ENCODE peak calls at places on chromosomes 13 and 19, in ten cellular contexts. Z is heart left ventricle, D is right lobe of liver, T is breast epithelium, X is body of pancreas, H is adrenal gland, C is prostate gland, S is uterus, B is stomach, U is esophagus squamous epithelium. M is an unnamed sample.

GRCh38 chr13:59680429-59681024 is 483.2 kb downstream of the DIAPH3 start:
- DNase-seq in Z (no peak), D (no peak), T (no peak), X (no peak), H (no peak), C (no peak), S (no peak), B (no peak), U (no peak), M (peak)

GRCh38 chr13:100671389-100672182 is 3.0 kb downstream of the TMTC4 start:
- DNase-seq in Z (no peak), D (no peak), T (no peak), X (no peak), H (no peak), C (no peak), S (no peak), B (no peak), U (no peak), M (no peak)

GRCh38 chr13:107680115-107680514 is 535.2 kb downstream of the LIG4 start:
- DNase-seq in Z (no peak), D (no peak), T (no peak), X (no peak), H (no peak), C (no peak), S (no peak), B (no peak), U (no peak), M (no peak)

GRCh38 chr13:38321654-38322053 is 28.0 kb upstream of the UFM1 start:
- DNase-seq in Z (no peak), D (no peak), T (no peak), X (no peak), H (no peak), C (no peak), S (no peak), B (no peak), U (no peak), M (no peak)

GRCh38 chr13:110665491-110666254 is 40.2 kb downstream of the CARS2 start:
- DNase-seq in Z (no peak), D (no peak), T (no peak), X (peak), H (no peak), C (no peak), S (no peak), B (no peak), U (no peak), M (no peak)

GRCh38 chr13:102310691-102311432 is 91.0 kb downstream of the FGF14 start:
- DNase-seq in Z (peak), D (no peak), T (no peak), X (peak), H (no peak), C (no peak), S (peak), B (no peak), U (no peak), M (no peak)

GRCh38 chr19:531753-532571 is at the start of gene CDC34:
- DNase-seq in Z (no peak), D (no peak), T (no peak), X (no peak), H (no peak), C (no peak), S (peak), B (no peak), U (no peak), M (peak)

GRCh38 chr19:7994114-7994513 is 11.3 kb downstream of the ELAVL1 start:
- DNase-seq in Z (no peak), D (no peak), T (no peak), X (no peak), H (no peak), C (no peak), S (no peak), B (no peak), U (no peak), M (no peak)

GRCh38 chr19:45668342-45668871 is 386 bp downstream of the GIPR start:
- DNase-seq in Z (no peak), D (no peak), T (no peak), X (no peak), H (no peak), C (no peak), S (no peak), B (peak), U (no peak), M (no peak)

GRCh38 chr13:110108348-110109139 is 198.4 kb downstream of the COL4A1 start:
- DNase-seq in Z (peak), D (peak), T (peak), X (peak), H (peak), C (peak), S (peak), B (peak), U (no peak), M (no peak)

GRCh38 chr19:33055718-33056117 is 9.0 kb downstream of the RHPN2 start:
- DNase-seq in Z (no peak), D (no peak), T (no peak), X (no peak), H (no peak), C (no peak), S (no peak), B (no peak), U (no peak), M (no peak)

GRCh38 chr13:106186366-106187030 is 349.0 kb downstream of the EFNB2 start:
- DNase-seq in Z (no peak), D (no peak), T (no peak), X (no peak), H (no peak), C (no peak), S (no peak), B (no peak), U (no peak), M (no peak)

GRCh38 chr13:94065741-94066140 is 413.7 kb downstream of the DCT start:
- DNase-seq in Z (no peak), D (no peak), T (no peak), X (no peak), H (no peak), C (no peak), S (no peak), B (no peak), U (no peak), M (no peak)

GRCh38 chr19:16118489-16119033 is 6.9 kb downstream of the RAB8A start:
- DNase-seq in Z (peak), D (no peak), T (no peak), X (peak), H (no peak), C (no peak), S (no peak), B (peak), U (peak), M (no peak)

GRCh38 chr13:27968316-27969072 is 621 bp downstream of the CDX2 start:
- DNase-seq in Z (no peak), D (no peak), T (no peak), X (no peak), H (no peak), C (no peak), S (no peak), B (peak), U (no peak), M (no peak)

GRCh38 chr13:42991892-42992584 is at the start of gene EPSTI1:
- DNase-seq in Z (peak), D (peak), T (peak), X (peak), H (peak), C (peak), S (peak), B (peak), U (no peak), M (peak)

GRCh38 chr13:67048084-67048792 is 181.9 kb downstream of the PCDH9 start:
- DNase-seq in Z (no peak), D (no peak), T (no peak), X (peak), H (no peak), C (no peak), S (no peak), B (no peak), U (no peak), M (no peak)

GRCh38 chr13:24631922-24632321 is 48.3 kb upstream of the ATP12A start:
- DNase-seq in Z (no peak), D (no peak), T (no peak), X (no peak), H (no peak), C (no peak), S (no peak), B (no peak), U (no peak), M (no peak)

GRCh38 chr13:34816543-34816942 is 125.5 kb upstream of the NBEA start:
- DNase-seq in Z (no peak), D (no peak), T (no peak), X (no peak), H (no peak), C (no peak), S (peak), B (no peak), U (no peak), M (no peak)

GRCh38 chr19:8090932-8091331 is 38.4 kb downstream of the CCL25 start:
- DNase-seq in Z (no peak), D (no peak), T (no peak), X (no peak), H (no peak), C (no peak), S (no peak), B (no peak), U (no peak), M (no peak)

GRCh38 chr13:111076156-111077013 is 38.7 kb upstream of the ARHGEF7 start:
- DNase-seq in Z (no peak), D (no peak), T (no peak), X (no peak), H (no peak), C (no peak), S (no peak), B (no peak), U (no peak), M (peak)

GRCh38 chr13:49697468-49697867 is 6.2 kb upstream of the EBPL start:
- DNase-seq in Z (no peak), D (no peak), T (no peak), X (no peak), H (no peak), C (no peak), S (no peak), B (no peak), U (no peak), M (no peak)

GRCh38 chr13:31037351-31037750 is 104.9 kb downstream of the TEX26 start:
- DNase-seq in Z (no peak), D (no peak), T (no peak), X (no peak), H (no peak), C (no peak), S (no peak), B (no peak), U (no peak), M (no peak)

GRCh38 chr13:25846227-25846984 is 205.4 kb downstream of the SHISA2 start:
- DNase-seq in Z (no peak), D (no peak), T (no peak), X (no peak), H (no peak), C (no peak), S (no peak), B (no peak), U (no peak), M (no peak)

GRCh38 chr13:21673592-21674270 is 2.9 kb downstream of the FGF9 start:
- DNase-seq in Z (peak), D (peak), T (no peak), X (peak), H (peak), C (no peak), S (no peak), B (peak), U (no peak), M (peak)

GRCh38 chr19:8460516-8461298 is 15.9 kb downstream of the HNRNPM start:
- DNase-seq in Z (no peak), D (no peak), T (no peak), X (no peak), H (no peak), C (no peak), S (no peak), B (no peak), U (no peak), M (no peak)

GRCh38 chr19:49342291-49342721 is 7.1 kb downstream of the CD37 start:
- DNase-seq in Z (no peak), D (no peak), T (no peak), X (no peak), H (no peak), C (no peak), S (peak), B (no peak), U (no peak), M (no peak)

GRCh38 chr19:17687141-17687856 is 855 bp downstream of the UNC13A start:
- DNase-seq in Z (no peak), D (no peak), T (no peak), X (no peak), H (no peak), C (no peak), S (no peak), B (no peak), U (no peak), M (no peak)

GRCh38 chr19:4671182-4671851 is 1.2 kb upstream of the MYDGF start:
- DNase-seq in Z (peak), D (no peak), T (no peak), X (no peak), H (no peak), C (no peak), S (no peak), B (no peak), U (no peak), M (no peak)

GRCh38 chr19:29873024-29873800 is 61.4 kb downstream of the CCNE1 start:
- DNase-seq in Z (peak), D (no peak), T (no peak), X (peak), H (peak), C (no peak), S (peak), B (peak), U (no peak), M (peak)

GRCh38 chr13:46382224-46382623 is 4.8 kb downstream of the RUBCNL start:
- DNase-seq in Z (no peak), D (no peak), T (no peak), X (no peak), H (no peak), C (no peak), S (no peak), B (no peak), U (no peak), M (no peak)

GRCh38 chr13:44331912-44332840 is 41.4 kb upstream of the SERP2 start:
- DNase-seq in Z (peak), D (no peak), T (no peak), X (peak), H (no peak), C (peak), S (peak), B (no peak), U (no peak), M (peak)

GRCh38 chr19:49210901-49211451 is 53.4 kb downstream of the TRPM4 start:
- DNase-seq in Z (no peak), D (no peak), T (no peak), X (no peak), H (no peak), C (no peak), S (no peak), B (no peak), U (no peak), M (no peak)

GRCh38 chr13:20058476-20058875 is 99.9 kb downstream of the ZMYM2 start:
- DNase-seq in Z (no peak), D (no peak), T (no peak), X (no peak), H (no peak), C (no peak), S (no peak), B (no peak), U (no peak), M (no peak)

GRCh38 chr13:76231522-76232167 is 595.5 kb downstream of the LMO7 start:
- DNase-seq in Z (no peak), D (no peak), T (no peak), X (no peak), H (no peak), C (no peak), S (no peak), B (no peak), U (no peak), M (no peak)

GRCh38 chr19:2461751-2462634 is 5.2 kb upstream of the LMNB2 start:
- DNase-seq in Z (peak), D (peak), T (no peak), X (peak), H (peak), C (no peak), S (no peak), B (peak), U (no peak), M (peak)

GRCh38 chr19:32691952-32692726 is 518 bp downstream of the NUDT19 start:
- DNase-seq in Z (peak), D (peak), T (no peak), X (peak), H (peak), C (peak), S (no peak), B (peak), U (peak), M (peak)

GRCh38 chr19:42284066-42284501 is 15.0 kb downstream of the CIC start:
- DNase-seq in Z (peak), D (peak), T (peak), X (peak), H (peak), C (peak), S (peak), B (peak), U (no peak), M (peak)
- TF ChIP-seq POLR2A in Z (no peak), D (peak), T (no peak), X (no peak), H (peak), C (peak), S (peak), B (no peak), U (no peak), M (no peak)

GRCh38 chr19:13212759-13213330 is 62.6 kb downstream of the IER2 start:
- DNase-seq in Z (peak), D (peak), T (peak), X (peak), H (peak), C (peak), S (peak), B (peak), U (no peak), M (peak)
- TF ChIP-seq POLR2A in Z (no peak), D (no peak), T (no peak), X (no peak), H (no peak), C (no peak), S (no peak), B (no peak), U (no peak), M (no peak)

GRCh38 chr19:37594982-37595382 is 306 bp downstream of the ZNF540 start:
- DNase-seq in Z (peak), D (peak), T (peak), X (peak), H (peak), C (peak), S (peak), B (peak), U (peak), M (peak)
- TF ChIP-seq POLR2A in Z (no peak), D (no peak), T (no peak), X (no peak), H (no peak), C (no peak), S (no peak), B (no peak), U (no peak), M (no peak)

DNA sequence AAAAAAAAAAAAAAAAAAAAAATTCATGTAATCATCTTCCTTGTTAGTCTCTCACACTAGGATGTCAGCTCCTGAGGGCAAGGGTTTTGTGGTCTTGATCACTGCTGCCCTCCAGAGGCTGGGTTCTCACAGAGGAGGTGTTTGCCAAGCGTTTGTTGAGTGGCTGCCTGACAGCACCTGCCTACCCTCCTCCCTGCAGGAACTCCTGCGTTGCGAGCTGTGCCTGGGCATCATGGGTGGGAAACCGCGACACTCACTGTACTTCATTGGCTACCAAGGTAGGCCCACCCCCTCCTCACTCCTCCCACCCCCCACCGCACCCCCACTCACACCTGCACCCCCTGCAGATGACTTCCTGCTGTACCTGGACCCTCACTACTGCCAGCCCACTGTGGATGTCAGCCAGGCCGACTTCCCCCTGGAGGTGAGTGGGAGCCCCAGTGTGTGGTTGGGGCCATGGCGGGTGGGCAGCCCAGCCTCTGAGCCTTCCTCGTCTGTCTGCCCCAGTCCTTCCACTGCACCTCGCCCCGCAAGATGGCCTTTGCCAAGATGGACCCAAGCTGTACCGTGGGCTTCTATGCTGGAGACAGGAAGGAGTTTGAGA is 8.1 kb downstream of the ATG4D start:
- DNase-seq in Z (no peak), D (no peak), T (no peak), X (peak), H (no peak), C (no peak), S (no peak), B (peak), U (no peak), M (peak)
- TF ChIP-seq POLR2A in Z (no peak), D (no peak), T (no peak), X (no peak), H (no peak), C (no peak), S (no peak), B (no peak), U (no peak), M (no peak)

GRCh38 chr19:23762884-23763711 is 4.4 kb upstream of the ZNF681 start:
- DNase-seq in Z (peak), D (peak), T (peak), X (peak), H (peak), C (peak), S (peak), B (peak), U (peak), M (peak)

GRCh38 chr19:23762548-23762883 is 3.8 kb upstream of the ZNF681 start:
- DNase-seq in Z (no peak), D (no peak), T (no peak), X (no peak), H (no peak), C (no peak), S (no peak), B (no peak), U (no peak), M (no peak)

DNA sequence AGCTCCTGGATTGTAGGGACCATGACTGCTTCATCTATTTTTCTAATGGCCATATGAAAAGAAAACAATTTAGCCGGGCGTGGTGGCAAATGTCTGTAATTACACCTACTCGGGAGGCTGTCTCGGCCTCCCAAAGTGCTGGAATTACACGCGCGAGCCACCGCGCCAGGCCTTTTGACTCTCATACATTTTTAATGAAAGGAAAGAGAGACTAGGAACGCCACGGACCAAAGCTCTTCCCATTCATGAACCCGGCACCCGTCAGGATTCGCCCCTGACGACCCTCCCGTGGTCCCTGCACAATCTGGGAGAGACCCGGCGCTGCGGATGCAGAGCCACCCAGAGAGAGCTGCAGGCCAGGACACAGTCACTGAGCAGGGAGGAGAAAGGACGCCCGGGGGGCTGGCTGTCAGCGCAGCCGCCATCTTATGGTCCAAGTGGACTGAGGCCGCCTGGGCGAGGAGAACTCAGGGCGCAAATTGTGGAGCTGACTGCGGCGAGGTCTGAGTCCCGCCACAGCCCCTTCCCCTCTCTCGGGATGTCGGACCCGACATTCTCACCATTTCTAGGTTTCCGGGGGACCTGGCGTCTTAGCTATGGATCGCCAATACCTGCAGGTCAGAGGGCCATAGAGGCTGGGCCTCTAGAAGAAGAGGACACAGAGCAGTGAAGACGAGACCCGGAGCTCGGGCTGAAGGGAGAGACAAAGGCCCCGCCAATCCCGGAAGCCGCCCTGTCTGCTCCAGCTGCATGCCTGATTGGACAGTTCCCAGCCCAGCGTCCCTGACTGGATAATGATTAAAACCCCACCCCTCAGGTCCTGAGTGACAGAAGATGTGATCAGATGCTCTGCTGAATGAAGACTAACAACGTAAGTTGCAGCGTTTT is at the start of gene ZNF681:
- DNase-seq in Z (peak), D (peak), T (peak), X (peak), H (peak), C (peak), S (peak), B (peak), U (peak), M (peak)
- TF ChIP-seq POLR2A in Z (no peak), D (no peak), T (no peak), X (peak), H (peak), C (peak), S (peak), B (no peak), U (no peak), M (peak)